ENCODE peak calls at places on chromosomes 1 and 21, in five cellular contexts. M, P, U, D and B are unnamed samples.

GRCh38 chr1:86616871-86617270 is 70.0 kb downstream of the CLCA4 start:
- DNase-seq in M (no peak), P (no peak), U (no peak), D (no peak), B (no peak)

GRCh38 chr1:211345719-211346118 is 19.1 kb downstream of the TRAF5 start:
- DNase-seq in M (no peak), P (no peak), U (no peak), D (no peak), B (no peak)

GRCh38 chr1:201173736-201174135 is 16.9 kb upstream of the IGFN1 start:
- DNase-seq in M (no peak), P (no peak), U (no peak), D (no peak), B (no peak)

GRCh38 chr21:35611752-35612151 is 448.6 kb downstream of the SETD4 start:
- DNase-seq in M (no peak), P (no peak), U (no peak), D (no peak), B (no peak)

GRCh38 chr1:53862507-53862906 is 24.4 kb upstream of the NDC1 start:
- DNase-seq in M (no peak), P (no peak), U (no peak), D (no peak), B (no peak)

GRCh38 chr1:215394084-215394991 is 172.8 kb upstream of the KCTD3 start:
- DNase-seq in M (no peak), P (no peak), U (no peak), D (no peak), B (no peak)

GRCh38 chr1:238469146-238469601 is 578.5 kb upstream of the ZP4 start:
- DNase-seq in M (no peak), P (no peak), U (no peak), D (no peak), B (no peak)

GRCh38 chr1:175186371-175187160 is 6.0 kb downstream of the KIAA0040 start:
- DNase-seq in M (no peak), P (no peak), U (no peak), D (no peak), B (no peak)

GRCh38 chr1:41371630-41372599 is 10.7 kb downstream of the FOXO6 start:
- DNase-seq in M (no peak), P (no peak), U (no peak), D (no peak), B (peak)

GRCh38 chr1:61184035-61184713 is 101.8 kb downstream of the NFIA start:
- DNase-seq in M (peak), P (no peak), U (peak), D (no peak), B (no peak)

GRCh38 chr1:37513795-37514349 is 694 bp downstream of the MEAF6 start:
- DNase-seq in M (peak), P (no peak), U (no peak), D (peak), B (no peak)

GRCh38 chr1:198655464-198656121 is 16.8 kb downstream of the PTPRC start:
- DNase-seq in M (no peak), P (no peak), U (no peak), D (no peak), B (no peak)

GRCh38 chr1:54542120-54542961 is 5.7 kb upstream of the ACOT11 start:
- DNase-seq in M (peak), P (peak), U (peak), D (peak), B (peak)

GRCh38 chr1:109906160-109906838 is 4.3 kb upstream of the CSF1 start:
- DNase-seq in M (no peak), P (no peak), U (no peak), D (peak), B (no peak)

GRCh38 chr21:44902268-44903053 is 18.2 kb downstream of the ITGB2 start:
- DNase-seq in M (no peak), P (no peak), U (peak), D (no peak), B (no peak)

GRCh38 chr1:80375662-80376061 is 1369.1 kb upstream of the ADGRL4 start:
- DNase-seq in M (peak), P (no peak), U (no peak), D (no peak), B (no peak)

GRCh38 chr1:224707849-224708725 is 92.0 kb downstream of the CNIH3 start:
- DNase-seq in M (peak), P (no peak), U (no peak), D (no peak), B (no peak)

GRCh38 chr21:46210378-46211136 is 18.0 kb downstream of the LSS start:
- DNase-seq in M (no peak), P (no peak), U (no peak), D (no peak), B (no peak)

GRCh38 chr21:45265721-45266517 is 21.8 kb downstream of the POFUT2 start:
- DNase-seq in M (no peak), P (no peak), U (no peak), D (no peak), B (no peak)

GRCh38 chr21:31343680-31344480 is at the start of gene TIAM1:
- DNase-seq in M (peak), P (no peak), U (peak), D (no peak), B (peak)

GRCh38 chr1:203082571-203083462 is 3.0 kb downstream of the MYOG start:
- DNase-seq in M (no peak), P (no peak), U (no peak), D (no peak), B (no peak)

GRCh38 chr1:11653616-11654570 is at the start of gene FBXO2:
- DNase-seq in M (peak), P (no peak), U (peak), D (no peak), B (no peak)

GRCh38 chr1:223700942-223701637 is 11.2 kb upstream of the CAPN2 start:
- DNase-seq in M (peak), P (no peak), U (no peak), D (no peak), B (no peak)

GRCh38 chr1:9792156-9793042 is 31.4 kb downstream of the CLSTN1 start:
- DNase-seq in M (no peak), P (no peak), U (no peak), D (no peak), B (peak)

GRCh38 chr1:115877511-115877910 is 36.6 kb upstream of the NHLH2 start:
- DNase-seq in M (no peak), P (no peak), U (no peak), D (no peak), B (no peak)

GRCh38 chr21:15431053-15431452 is 298.7 kb upstream of the USP25 start:
- DNase-seq in M (no peak), P (no peak), U (no peak), D (no peak), B (no peak)

GRCh38 chr21:42653492-42654061 is at the start of gene PDE9A:
- DNase-seq in M (no peak), P (no peak), U (no peak), D (peak), B (peak)

GRCh38 chr1:52366517-52366827 is 467 bp upstream of the CC2D1B start:
- DNase-seq in M (no peak), P (no peak), U (no peak), D (no peak), B (no peak)

GRCh38 chr21:39123375-39123774 is 59.9 kb downstream of the PSMG1 start:
- DNase-seq in M (no peak), P (no peak), U (no peak), D (no peak), B (no peak)